ENCODE peak calls at places on chromosomes 7 and 10, in four cellular contexts. One of them, this sample, is unnamed.

GRCh38 chr10:124724279-124725027 is 19.7 kb downstream of the FAM53B start:
- DNase-seq in HepG2: peak
- DNase-seq in K562: no peak
- DNase-seq in H1: no peak
- DNase-seq in this sample: no peak

GRCh38 chr7:155313082-155313481 is 15.4 kb downstream of the INSIG1 start:
- DNase-seq in K562: no peak
- DNase-seq in H1: no peak
- DNase-seq in HepG2: no peak
- DNase-seq in this sample: no peak

GRCh38 chr10:121678631-121679174 is 80.5 kb upstream of the FGFR2 start:
- DNase-seq in HepG2: no peak
- DNase-seq in K562: no peak
- DNase-seq in H1: no peak
- DNase-seq in this sample: no peak

GRCh38 chr7:157865351-157866165 is 528.8 kb downstream of the DNAJB6 start:
- DNase-seq in K562: no peak
- DNase-seq in HepG2: no peak
- DNase-seq in H1: no peak
- DNase-seq in this sample: no peak

GRCh38 chr10:44384601-44385422 is at the start of gene CXCL12:
- DNase-seq in K562: no peak
- DNase-seq in H1: peak
- DNase-seq in HepG2: no peak
- DNase-seq in this sample: peak

GRCh38 chr7:77863860-77864259 is 65.3 kb downstream of the PHTF2 start:
- DNase-seq in H1: no peak
- DNase-seq in K562: no peak
- DNase-seq in HepG2: no peak
- DNase-seq in this sample: no peak

GRCh38 chr7:128266891-128267839 is 26.1 kb downstream of the LEP start:
- DNase-seq in K562: no peak
- DNase-seq in HepG2: peak
- DNase-seq in H1: peak
- DNase-seq in this sample: no peak

GRCh38 chr10:24886281-24886680 is 66.1 kb downstream of the PRTFDC1 start:
- DNase-seq in HepG2: no peak
- DNase-seq in K562: no peak
- DNase-seq in H1: no peak
- DNase-seq in this sample: no peak

GRCh38 chr7:134044682-134045081 is 82.5 kb upstream of the LRGUK start:
- DNase-seq in HepG2: no peak
- DNase-seq in K562: no peak
- DNase-seq in H1: no peak
- DNase-seq in this sample: no peak

GRCh38 chr10:12018438-12019342 is 23.9 kb downstream of the UPF2 start:
- DNase-seq in HepG2: no peak
- DNase-seq in K562: no peak
- DNase-seq in H1: no peak
- DNase-seq in this sample: no peak

GRCh38 chr10:130807721-130808120 is 503.8 kb downstream of the TCERG1L start:
- DNase-seq in HepG2: no peak
- DNase-seq in K562: no peak
- DNase-seq in H1: no peak
- DNase-seq in this sample: no peak

GRCh38 chr10:132372516-132373095 is 24.4 kb upstream of the PWWP2B start:
- DNase-seq in K562: no peak
- DNase-seq in HepG2: no peak
- DNase-seq in H1: no peak
- DNase-seq in this sample: no peak

GRCh38 chr10:132368881-132369635 is 27.9 kb upstream of the PWWP2B start:
- DNase-seq in K562: no peak
- DNase-seq in HepG2: no peak
- DNase-seq in H1: no peak
- DNase-seq in this sample: no peak

GRCh38 chr10:132370426-132371340 is 26.3 kb upstream of the PWWP2B start:
- DNase-seq in K562: no peak
- DNase-seq in H1: no peak
- DNase-seq in HepG2: no peak
- DNase-seq in this sample: no peak

GRCh38 chr10:132371641-132372081 is 25.3 kb upstream of the PWWP2B start:
- DNase-seq in K562: no peak
- DNase-seq in HepG2: no peak
- DNase-seq in H1: peak
- DNase-seq in this sample: no peak

DNA sequence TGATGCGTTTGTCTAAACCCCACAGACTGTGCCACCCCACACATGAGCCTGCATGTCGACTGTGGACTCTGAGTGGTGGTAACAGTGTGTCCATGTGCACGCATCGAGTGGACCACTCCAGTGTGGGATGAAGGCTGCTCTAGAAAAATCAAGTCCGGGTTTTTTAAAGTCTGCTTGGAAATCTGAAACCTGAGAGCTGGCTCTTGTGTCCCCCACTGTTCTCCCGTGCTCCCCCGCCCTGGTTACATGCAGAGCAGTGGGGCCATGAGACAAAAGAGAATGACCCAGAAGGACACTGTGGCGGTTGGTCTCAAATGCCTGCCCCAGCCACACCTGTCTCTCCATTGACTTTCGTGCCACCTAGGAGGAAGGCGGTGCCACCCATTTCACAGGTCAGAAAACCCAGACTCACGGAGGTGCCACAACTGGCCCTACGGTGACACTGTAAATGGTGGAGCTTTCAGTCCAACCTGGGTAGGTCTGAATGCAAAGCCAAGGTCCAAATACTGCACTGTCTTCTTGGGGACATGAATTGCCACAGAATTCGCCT is 27.3 kb upstream of the PWWP2B start:
- DNase-seq in HepG2: no peak
- DNase-seq in H1: no peak
- DNase-seq in K562: no peak
- DNase-seq in this sample: no peak
- TF ChIP-seq TAF1 in HepG2: no peak
- TF ChIP-seq TAF1 in H1: no peak
- TF ChIP-seq TAF1 in K562: no peak
- TF ChIP-seq TAF1 in this sample: no peak

GRCh38 chr10:102644066-102644645 is at the start of gene TRIM8:
- DNase-seq in HepG2: peak
- DNase-seq in H1: peak
- DNase-seq in K562: peak
- DNase-seq in this sample: no peak
- TF ChIP-seq POLR2A in HepG2: no peak
- TF ChIP-seq POLR2A in H1: no peak
- TF ChIP-seq POLR2A in K562: no peak
- TF ChIP-seq POLR2A in this sample: no peak

DNA sequence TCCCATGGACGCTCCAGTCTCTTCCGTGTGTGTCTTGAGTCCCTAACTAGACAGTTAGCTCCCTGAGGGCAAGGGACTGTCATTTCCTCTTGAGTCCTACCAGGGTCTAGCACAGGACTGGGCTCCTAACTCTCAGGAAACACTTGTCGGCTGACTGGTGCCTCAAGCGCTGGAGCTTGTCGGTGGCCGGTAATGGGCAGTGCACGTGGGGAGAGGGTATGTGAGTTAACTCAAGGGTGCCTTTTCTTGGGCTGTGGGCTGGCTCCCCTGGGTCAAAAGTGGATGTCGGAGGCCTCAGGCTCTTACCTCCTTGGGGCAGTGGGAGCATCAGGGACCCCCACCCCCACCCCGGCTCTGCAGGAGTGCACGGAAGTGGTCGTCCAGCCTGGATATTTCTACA is 32.9 kb downstream of the ZNF775 start:
- DNase-seq in K562: no peak
- DNase-seq in HepG2: no peak
- DNase-seq in H1: no peak
- DNase-seq in this sample: no peak
- TF ChIP-seq TAF1 in K562: no peak
- TF ChIP-seq TAF1 in HepG2: no peak
- TF ChIP-seq TAF1 in H1: no peak
- TF ChIP-seq TAF1 in this sample: no peak

GRCh38 chr7:23469150-23469960 is 936 bp downstream of the IGF2BP3 start:
- DNase-seq in H1: peak
- DNase-seq in K562: peak
- DNase-seq in HepG2: no peak
- DNase-seq in this sample: no peak
- TF ChIP-seq POLR2A in H1: no peak
- TF ChIP-seq POLR2A in K562: peak
- TF ChIP-seq POLR2A in HepG2: no peak
- TF ChIP-seq POLR2A in this sample: peak

GRCh38 chr7:46145412-46145811 is 224.3 kb upstream of the IGFBP3 start:
- DNase-seq in HepG2: peak
- DNase-seq in K562: no peak
- DNase-seq in H1: no peak
- DNase-seq in this sample: no peak
- TF ChIP-seq TAF1 in HepG2: no peak
- TF ChIP-seq TAF1 in K562: no peak
- TF ChIP-seq TAF1 in H1: no peak
- TF ChIP-seq TAF1 in this sample: no peak

GRCh38 chr7:2353650-2354172 is 916 bp upstream of the EIF3B start:
- DNase-seq in H1: no peak
- DNase-seq in K562: peak
- DNase-seq in HepG2: peak
- DNase-seq in this sample: peak

GRCh38 chr7:2355079-2356008 is 717 bp downstream of the EIF3B start:
- DNase-seq in HepG2: no peak
- DNase-seq in K562: peak
- DNase-seq in H1: peak
- DNase-seq in this sample: no peak

GRCh38 chr7:2353113-2353512 is 1.5 kb upstream of the EIF3B start:
- DNase-seq in HepG2: no peak
- DNase-seq in K562: no peak
- DNase-seq in H1: no peak
- DNase-seq in this sample: no peak

GRCh38 chr7:2357165-2357564 is 2.5 kb downstream of the EIF3B start:
- DNase-seq in HepG2: no peak
- DNase-seq in K562: peak
- DNase-seq in H1: no peak
- DNase-seq in this sample: no peak

GRCh38 chr7:2354173-2355078 is at the start of gene EIF3B:
- DNase-seq in K562: peak
- DNase-seq in H1: peak
- DNase-seq in HepG2: peak
- DNase-seq in this sample: peak
- TF ChIP-seq POLR2A in K562: peak
- TF ChIP-seq POLR2A in H1: no peak
- TF ChIP-seq POLR2A in HepG2: peak
- TF ChIP-seq POLR2A in this sample: peak

GRCh38 chr7:150799156-150799555 is 1.0 kb downstream of the TMEM176B start:
- DNase-seq in H1: no peak
- DNase-seq in K562: no peak
- DNase-seq in HepG2: no peak
- DNase-seq in this sample: no peak
- TF ChIP-seq TAF1 in H1: no peak
- TF ChIP-seq TAF1 in K562: no peak
- TF ChIP-seq TAF1 in HepG2: no peak
- TF ChIP-seq TAF1 in this sample: no peak

This sample was measured in GM12891.